ENCODE peak calls at places on chromosomes 4 and X, in six cellular contexts. V is stomach, A is GM12865, Q is fibroblast of pulmonary artery, U is suprapubic skin, Y is HCT116. S is an unnamed sample.

GRCh38 chr4:27048350-27049100 is 187.9 kb downstream of the STIM2 start:
- DNase-seq in Y (peak), A (peak), Q (peak), U (no peak), V (no peak), S (peak)

GRCh38 chr4:169024762-169025161 is 14.7 kb upstream of the CBR4 start:
- DNase-seq in Y (peak), V (no peak), A (peak), Q (peak), U (no peak), S (peak)

GRCh38 chr4:101114936-101115372 is 232.4 kb downstream of the PPP3CA start:
- DNase-seq in Q (peak), Y (peak), U (no peak), V (no peak), A (no peak), S (peak)

GRCh38 chrX:111519215-111519614 is 7.8 kb downstream of the SERTM2 start:
- DNase-seq in Y (no peak), Q (peak), U (no peak), A (no peak), V (no peak), S (peak)

GRCh38 chrX:139106111-139106510 is 394.6 kb upstream of the FGF13 start:
- DNase-seq in A (no peak), Y (no peak), V (no peak), U (no peak), Q (peak), S (peak)

GRCh38 chrX:32545100-32545499 is 666.2 kb downstream of the DMD start:
- DNase-seq in V (no peak), U (no peak), Q (no peak), A (no peak), Y (no peak), S (no peak)

GRCh38 chr4:113893546-113893945 is 85.9 kb downstream of the ARSJ start:
- DNase-seq in A (no peak), V (no peak), Y (no peak), Q (peak), U (no peak), S (peak)

GRCh38 chr4:21900211-21900610 is 48.4 kb downstream of the KCNIP4 start:
- DNase-seq in Y (no peak), V (no peak), U (no peak), A (no peak), Q (no peak), S (no peak)

GRCh38 chr4:55004831-55005230 is 120.6 kb downstream of the KDR start:
- DNase-seq in Y (no peak), U (no peak), V (no peak), Q (peak), A (no peak), S (peak)

GRCh38 chr4:55321707-55322264 is 24.3 kb upstream of the SRD5A3 start:
- DNase-seq in U (peak), V (peak), Q (peak), A (peak), Y (peak), S (peak)

GRCh38 chr4:71377561-71377960 is 38.7 kb downstream of the SLC4A4 start:
- DNase-seq in V (no peak), Y (no peak), A (no peak), U (no peak), Q (peak), S (peak)

GRCh38 chr4:96164814-96165351 is 325.0 kb downstream of the PDHA2 start:
- DNase-seq in Q (peak), U (no peak), A (no peak), V (no peak), Y (no peak), S (peak)

GRCh38 chr4:83828601-83829000 is 292.7 kb downstream of the GPAT3 start:
- DNase-seq in Y (no peak), V (no peak), Q (no peak), U (no peak), A (no peak), S (no peak)

GRCh38 chrX:12794654-12795053 is 3.4 kb downstream of the PRPS2 start:
- DNase-seq in A (no peak), Y (no peak), V (no peak), U (no peak), Q (peak), S (no peak)

GRCh38 chr4:133938061-133938460 is 263.5 kb downstream of the PABPC4L start:
- DNase-seq in A (no peak), U (no peak), V (no peak), Q (no peak), Y (no peak), S (no peak)

GRCh38 chr4:111961806-111962205 is 183.4 kb upstream of the FAM241A start:
- DNase-seq in U (no peak), Y (no peak), A (no peak), Q (no peak), V (no peak), S (peak)

GRCh38 chr4:83516042-83516772 is 19.7 kb upstream of the GPAT3 start:
- DNase-seq in Q (peak), V (no peak), U (no peak), Y (no peak), A (no peak), S (peak)

GRCh38 chr4:168574581-168575295 is 77.9 kb downstream of the PALLD start:
- DNase-seq in Y (peak), Q (no peak), V (no peak), A (no peak), U (no peak), S (no peak)

GRCh38 chr4:182842104-182842600 is 75.0 kb downstream of the DCTD start:
- DNase-seq in U (peak), V (no peak), A (no peak), Y (no peak), Q (no peak), S (no peak)

GRCh38 chr4:67087897-67088296 is 457.4 kb downstream of the CENPC start:
- DNase-seq in U (peak), V (peak), Q (peak), Y (peak), A (peak), S (peak)

GRCh38 chr4:168484626-168485025 is 4.3 kb upstream of the DDX60L start:
- DNase-seq in Y (no peak), U (no peak), Q (peak), V (no peak), A (no peak), S (peak)

GRCh38 chr4:37243722-37244582 is 591 bp upstream of the NWD2 start:
- DNase-seq in U (no peak), Q (no peak), A (no peak), V (no peak), Y (no peak), S (no peak)

GRCh38 chr4:24604558-24605214 is 20.3 kb upstream of the DHX15 start:
- DNase-seq in Q (no peak), A (no peak), U (no peak), Y (no peak), V (no peak), S (no peak)

GRCh38 chrX:87941841-87942240 is 424.2 kb downstream of the KLHL4 start:
- DNase-seq in A (no peak), V (no peak), Q (no peak), Y (no peak), U (no peak), S (no peak)

GRCh38 chr4:120869511-120870278 is 52.8 kb downstream of the PRDM5 start:
- DNase-seq in V (no peak), A (no peak), Q (peak), Y (no peak), U (no peak), S (peak)

GRCh38 chr4:151322565-151322964 is 2.8 kb downstream of the SH3D19 start:
- DNase-seq in U (no peak), Y (no peak), A (no peak), V (no peak), Q (no peak), S (peak)

GRCh38 chr4:151324449-151325319 is 721 bp downstream of the SH3D19 start:
- DNase-seq in U (peak), A (no peak), Y (peak), V (peak), Q (peak), S (peak)

GRCh38 chr4:151324124-151324448 is 1.3 kb downstream of the SH3D19 start:
- DNase-seq in A (no peak), Q (no peak), V (no peak), Y (no peak), U (no peak), S (no peak)

GRCh38 chr4:151329217-151330007 is 4.0 kb upstream of the SH3D19 start:
- DNase-seq in V (no peak), A (no peak), Y (no peak), Q (no peak), U (no peak), S (peak)

GRCh38 chr4:151325320-151326246 is at the start of gene SH3D19:
- DNase-seq in A (no peak), Y (peak), Q (peak), U (peak), V (peak), S (peak)
- TF ChIP-seq CTCF in A (no peak), Y (no peak), Q (no peak), U (no peak), V (no peak), S (no peak)

DNA sequence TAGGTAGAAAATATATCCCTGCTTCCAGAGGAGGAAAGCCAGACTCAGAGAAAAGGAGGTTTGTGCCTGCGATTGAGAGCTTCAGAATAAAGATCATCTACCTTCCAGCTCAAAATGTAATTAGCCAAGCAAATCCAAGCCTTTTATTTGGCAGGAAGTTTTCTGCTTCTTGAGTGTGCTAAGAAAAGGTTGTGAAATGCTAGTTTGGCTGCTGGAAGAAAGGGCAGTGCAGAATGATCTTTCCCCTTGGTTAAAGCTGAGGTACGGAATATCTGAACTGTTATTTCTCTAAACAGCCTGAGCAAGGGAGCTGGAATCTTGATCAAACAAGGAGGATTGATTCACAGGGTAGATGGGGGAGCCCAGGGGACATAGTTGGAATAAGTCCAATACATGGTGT is 59.7 kb upstream of the VCX3B start:
- DNase-seq in U (no peak), A (no peak), V (no peak), Y (no peak), Q (peak), S (no peak)
- H3K4me3 ChIP-seq in U (no peak), A (no peak), V (no peak), Y (no peak), Q (no peak), S (no peak)

GRCh38 chr4:77599378-77599777 is 6.2 kb upstream of the CXCL13 start:
- DNase-seq in V (peak), U (no peak), Q (peak), A (peak), Y (peak), S (peak)

GRCh38 chr4:77595361-77595973 is 10.2 kb upstream of the CXCL13 start:
- DNase-seq in Y (no peak), V (no peak), U (no peak), Q (no peak), A (peak), S (no peak)

GRCh38 chr4:77601614-77602187 is 3.9 kb upstream of the CXCL13 start:
- DNase-seq in A (no peak), U (no peak), V (no peak), Q (no peak), Y (no peak), S (no peak)

GRCh38 chr4:77605210-77605902 is at the start of gene CXCL13:
- DNase-seq in A (no peak), U (no peak), Q (no peak), Y (no peak), V (no peak), S (no peak)

GRCh38 chr4:77600521-77601451 is 4.8 kb upstream of the CXCL13 start:
- DNase-seq in Y (peak), U (no peak), Q (peak), A (peak), V (peak), S (peak)
- TF ChIP-seq CTCF in Y (peak), U (peak), Q (peak), A (peak), V (peak), S (peak)

GRCh38 chr4:109302366-109303140 is at the start of gene COL25A1:
- DNase-seq in U (peak), Q (peak), V (peak), A (peak), Y (no peak), S (peak)
- H3K4me3 ChIP-seq in U (peak), Q (peak), V (peak), A (peak), Y (no peak), S (peak)

GRCh38 chrX:149531599-149531998 is 9.2 kb upstream of the EOLA1 start:
- DNase-seq in Q (no peak), Y (no peak), A (peak), V (no peak), U (no peak), S (no peak)

GRCh38 chrX:149522914-149523313 is 17.8 kb upstream of the IDS start:
- DNase-seq in U (no peak), Q (no peak), A (no peak), Y (no peak), V (no peak), S (no peak)

GRCh38 chrX:149528381-149528780 is 12.4 kb upstream of the EOLA1 start:
- DNase-seq in Y (no peak), Q (no peak), V (no peak), A (no peak), U (no peak), S (no peak)

DNA sequence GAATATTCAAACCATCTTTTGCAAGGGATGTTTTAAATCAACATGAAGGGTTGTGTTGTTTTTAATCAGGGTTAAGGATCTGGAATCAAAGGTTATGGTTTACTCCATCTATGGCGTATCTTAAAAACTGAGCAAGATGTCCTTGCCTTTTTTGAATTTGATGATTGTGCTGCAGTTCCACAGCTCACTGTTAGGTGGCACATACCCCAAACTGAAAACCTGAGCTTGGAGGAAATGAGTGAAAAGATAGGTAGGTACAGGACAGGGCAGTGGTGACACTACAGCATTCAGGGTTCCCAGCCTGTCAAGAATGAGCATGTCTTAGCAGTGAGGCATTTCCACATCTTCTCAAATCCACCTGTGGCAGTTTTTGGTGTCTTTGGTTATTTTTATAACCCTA is 13.1 kb upstream of the EOLA1 start:
- DNase-seq in U (no peak), A (peak), Q (peak), V (no peak), Y (no peak), S (peak)
- TF ChIP-seq CTCF in U (peak), A (peak), Q (peak), V (peak), Y (no peak), S (peak)

DNA sequence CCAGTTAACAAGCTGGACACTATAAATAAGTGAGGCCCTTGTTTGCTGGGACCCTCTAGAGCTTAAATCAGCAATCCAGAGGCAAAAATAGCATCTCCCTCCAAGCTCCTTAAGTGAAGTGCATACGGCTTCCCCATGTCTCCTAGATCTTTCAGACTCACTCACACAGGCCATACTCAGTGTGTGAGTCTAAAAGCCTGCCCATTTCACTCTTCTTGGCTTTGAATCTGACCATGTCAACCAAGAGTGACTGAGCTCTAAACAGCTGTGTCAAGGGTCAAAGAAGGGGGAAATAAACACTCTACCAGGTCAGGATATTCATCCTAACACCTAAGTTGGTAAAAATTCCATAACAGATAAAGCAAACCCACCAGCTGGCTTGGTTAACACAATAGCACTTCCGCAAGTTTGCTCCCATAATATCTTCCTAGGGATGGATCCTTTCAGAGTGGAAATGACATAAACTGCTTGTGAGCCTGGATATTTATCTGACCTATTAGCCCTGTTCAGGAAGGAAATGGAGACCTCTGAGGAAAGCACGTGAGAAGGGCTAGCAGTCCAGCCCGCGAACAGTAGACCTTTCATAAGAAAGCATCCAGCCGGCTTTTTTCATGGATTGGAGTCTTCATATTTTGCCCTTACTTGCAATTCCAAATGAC is 65.6 kb downstream of the MID1 start:
- DNase-seq in U (no peak), Q (no peak), V (no peak), Y (no peak), A (no peak), S (no peak)
- H3K4me3 ChIP-seq in U (no peak), Q (no peak), V (no peak), Y (no peak), A (no peak), S (no peak)

GRCh38 chr4:20074450-20074849 is 177.3 kb upstream of the SLIT2 start:
- DNase-seq in U (no peak), A (no peak), Q (peak), V (no peak), Y (no peak), S (no peak)

GRCh38 chr4:20078644-20079043 is 173.1 kb upstream of the SLIT2 start:
- DNase-seq in A (no peak), Y (no peak), Q (no peak), U (no peak), V (no peak), S (no peak)

GRCh38 chr4:20075479-20075878 is 176.2 kb upstream of the SLIT2 start:
- DNase-seq in A (no peak), V (no peak), U (no peak), Q (peak), Y (no peak), S (no peak)
- TF ChIP-seq CTCF in A (no peak), V (no peak), U (no peak), Q (peak), Y (no peak), S (peak)

GRCh38 chrX:28586291-28586690 is 955 bp upstream of the IL1RAPL1 start:
- DNase-seq in V (no peak), U (no peak), A (no peak), Y (no peak), Q (peak), S (no peak)
- H3K4me3 ChIP-seq in V (peak), U (peak), A (no peak), Y (peak), Q (peak), S (no peak)

GRCh38 chr4:173171987-173172386 is 3.4 kb downstream of the GALNT7 start:
- DNase-seq in U (no peak), Q (no peak), A (no peak), V (no peak), Y (no peak), S (no peak)
- TF ChIP-seq CTCF in U (no peak), Q (no peak), A (no peak), V (no peak), Y (no peak), S (no peak)